ENCODE peak calls at places on chromosomes 11 and 22, in five cellular contexts. X is T-helper 9 cell; H is ELF-1; O is WTC11; A is stimulated activated CD4-positive, alpha-beta T cell treated with anti-CD3 and anti-CD28 coated beads, Interleukin-1b, Interleukin-23, amount 100 ng/mL, for 48 hours. P is an unnamed sample.

GRCh38 chr11:88535266-88535665 is 197.7 kb upstream of the CTSC start:
- DNase-seq in X (no peak), H (no peak), A (no peak), O (no peak), P (no peak)

GRCh38 chr11:2825261-2825885 is 60.2 kb downstream of the CDKN1C start:
- DNase-seq in A (no peak), H (no peak), O (no peak), X (no peak), P (no peak)

GRCh38 chr11:93221539-93221938 is 23.7 kb upstream of the SLC36A4 start:
- DNase-seq in A (no peak), O (no peak), H (peak), X (no peak), P (peak)

GRCh38 chr22:20864186-20864908 is 5.5 kb downstream of the SNAP29 start:
- DNase-seq in X (no peak), A (no peak), O (no peak), H (no peak), P (no peak)

GRCh38 chr11:70153133-70153727 is 49.9 kb upstream of the FADD start:
- DNase-seq in O (no peak), X (no peak), A (no peak), H (no peak), P (no peak)

GRCh38 chr11:47842749-47843148 is 5.4 kb downstream of the NUP160 start:
- DNase-seq in A (no peak), O (no peak), H (no peak), X (no peak), P (no peak)

GRCh38 chr11:122853971-122854446 is 15.7 kb downstream of the CRTAM start:
- DNase-seq in X (no peak), H (peak), O (peak), A (peak), P (peak)

GRCh38 chr22:41668971-41669911 is 19.4 kb downstream of the SNU13 start:
- DNase-seq in O (no peak), X (no peak), H (peak), A (no peak), P (no peak)

GRCh38 chr11:1992111-1992510 is 5.5 kb downstream of the H19 start:
- DNase-seq in A (no peak), X (no peak), O (no peak), H (peak), P (no peak)

GRCh38 chr11:57680552-57680874 is 12.6 kb downstream of the ZDHHC5 start:
- DNase-seq in H (no peak), X (no peak), A (no peak), O (no peak), P (no peak)

GRCh38 chr11:118128310-118128709 is 24.3 kb downstream of the SCN4B start:
- DNase-seq in O (no peak), A (no peak), H (no peak), X (no peak), P (no peak)

GRCh38 chr11:73656985-73657384 is 10.6 kb downstream of the PLEKHB1 start:
- DNase-seq in O (no peak), H (no peak), X (no peak), A (no peak), P (no peak)

GRCh38 chr11:27277843-27278242 is 85.2 kb downstream of the CCDC34 start:
- DNase-seq in A (no peak), H (peak), O (no peak), X (no peak), P (no peak)

GRCh38 chr11:9574556-9574805 is 1.0 kb downstream of the WEE1 start:
- DNase-seq in A (peak), H (no peak), O (peak), X (no peak), P (no peak)

GRCh38 chr11:72625746-72626636 is 48.2 kb downstream of the PDE2A start:
- DNase-seq in X (no peak), H (peak), A (no peak), O (no peak), P (no peak)

GRCh38 chr11:120306519-120307242 is 18.4 kb upstream of the TLCD5 start:
- DNase-seq in H (peak), X (no peak), A (no peak), O (peak), P (no peak)

GRCh38 chr22:45769569-45770210 is 98.1 kb downstream of the ATXN10 start:
- DNase-seq in A (no peak), H (no peak), X (no peak), O (no peak), P (no peak)

GRCh38 chr11:112801286-112802088 is 159.7 kb upstream of the NCAM1 start:
- DNase-seq in O (no peak), X (no peak), A (no peak), H (no peak), P (no peak)

GRCh38 chr11:128705124-128705920 is 11.4 kb downstream of the FLI1 start:
- DNase-seq in X (no peak), A (no peak), H (no peak), O (no peak), P (no peak)

GRCh38 chr11:122440783-122441701 is 214.5 kb upstream of the UBASH3B start:
- DNase-seq in H (peak), O (peak), A (no peak), X (no peak), P (peak)

GRCh38 chr22:26949193-26949592 is 291.8 kb downstream of the MIAT start:
- DNase-seq in O (peak), H (peak), X (no peak), A (no peak), P (no peak)

GRCh38 chr11:126392638-126393023 is 37.1 kb downstream of the ST3GAL4 start:
- DNase-seq in X (no peak), H (no peak), A (no peak), O (no peak), P (no peak)